ENCODE peak calls at places on chromosomes 7 and 10, in seven cellular contexts. H is GM06990, U is transverse colon, G is colonic mucosa, Y is upper lobe of left lung, X is HFF-Myc, Z is neural crest cell. N is an unnamed sample.

GRCh38 chr10:93859049-93859655 is 34.6 kb upstream of the SLC35G1 start:
- DNase-seq in H (no peak), U (no peak), G (no peak), Y (no peak), X (peak; percentile 14), Z (no peak), N (no peak)

GRCh38 chr7:73717991-73718405 is 1.5 kb downstream of the STX1A start:
- DNase-seq in H (no peak), U (peak; percentile 56), G (no peak), Y (no peak), X (peak; percentile 53), Z (no peak), N (no peak)

GRCh38 chr7:157193274-157193673 is 54.5 kb downstream of the UBE3C start:
- DNase-seq in H (no peak), U (no peak), G (no peak), Y (no peak), X (no peak), Z (no peak), N (no peak)

GRCh38 chr7:26034386-26034785 is 117.6 kb upstream of the NFE2L3 start:
- DNase-seq in H (no peak), U (no peak), G (no peak), Y (no peak), X (no peak), Z (no peak), N (no peak)

GRCh38 chr7:110943686-110944350 is 147.1 kb upstream of the LRRN3 start:
- DNase-seq in H (no peak), U (no peak), G (no peak), Y (no peak), X (peak; percentile 47), Z (no peak), N (peak; percentile 76)

GRCh38 chr10:14429043-14429713 is 98.5 kb upstream of the FRMD4A start:
- DNase-seq in H (no peak), U (no peak), G (no peak), Y (no peak), X (no peak), Z (no peak), N (no peak)

GRCh38 chr10:49138361-49138891 is 4.6 kb upstream of the FAM170B start:
- DNase-seq in H (no peak), U (no peak), G (no peak), Y (peak; percentile 13), X (no peak), Z (no peak), N (peak; percentile 61)

GRCh38 chr7:122148878-122149277 is 4.8 kb upstream of the AASS start:
- DNase-seq in H (no peak), U (no peak), G (no peak), Y (no peak), X (no peak), Z (no peak), N (no peak)

GRCh38 chr10:114022292-114022691 is 21.4 kb upstream of the ADRB1 start:
- DNase-seq in H (no peak), U (peak; percentile 11), G (no peak), Y (no peak), X (no peak), Z (no peak), N (no peak)

DNA sequence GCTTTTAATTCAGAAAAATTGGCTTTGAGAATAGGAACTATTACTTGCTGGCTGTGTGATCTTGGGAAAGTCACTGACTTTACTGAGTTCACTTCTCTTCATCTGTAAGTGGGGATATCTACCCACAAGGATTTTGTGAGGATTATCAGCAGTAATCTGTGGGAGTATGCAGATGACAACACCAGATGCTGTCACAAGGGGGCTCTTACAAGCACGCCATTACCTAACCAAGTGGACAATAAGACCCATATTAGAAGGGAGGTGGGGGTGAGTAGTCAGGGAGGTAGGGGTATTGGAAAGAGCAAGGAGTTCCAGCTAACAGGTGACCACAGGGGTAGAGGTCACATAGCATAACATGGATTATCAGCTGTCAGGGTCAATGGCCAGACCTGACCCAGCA is 569.4 kb downstream of the SUGCT start:
- DNase-seq in H (no peak), U (no peak), G (no peak), Y (no peak), X (no peak), Z (no peak), N (no peak)
- TF ChIP-seq CTCF in H (no peak), U (no peak), G (no peak), Y (no peak), X (peak; percentile 8), Z (no peak), N (no peak)

DNA sequence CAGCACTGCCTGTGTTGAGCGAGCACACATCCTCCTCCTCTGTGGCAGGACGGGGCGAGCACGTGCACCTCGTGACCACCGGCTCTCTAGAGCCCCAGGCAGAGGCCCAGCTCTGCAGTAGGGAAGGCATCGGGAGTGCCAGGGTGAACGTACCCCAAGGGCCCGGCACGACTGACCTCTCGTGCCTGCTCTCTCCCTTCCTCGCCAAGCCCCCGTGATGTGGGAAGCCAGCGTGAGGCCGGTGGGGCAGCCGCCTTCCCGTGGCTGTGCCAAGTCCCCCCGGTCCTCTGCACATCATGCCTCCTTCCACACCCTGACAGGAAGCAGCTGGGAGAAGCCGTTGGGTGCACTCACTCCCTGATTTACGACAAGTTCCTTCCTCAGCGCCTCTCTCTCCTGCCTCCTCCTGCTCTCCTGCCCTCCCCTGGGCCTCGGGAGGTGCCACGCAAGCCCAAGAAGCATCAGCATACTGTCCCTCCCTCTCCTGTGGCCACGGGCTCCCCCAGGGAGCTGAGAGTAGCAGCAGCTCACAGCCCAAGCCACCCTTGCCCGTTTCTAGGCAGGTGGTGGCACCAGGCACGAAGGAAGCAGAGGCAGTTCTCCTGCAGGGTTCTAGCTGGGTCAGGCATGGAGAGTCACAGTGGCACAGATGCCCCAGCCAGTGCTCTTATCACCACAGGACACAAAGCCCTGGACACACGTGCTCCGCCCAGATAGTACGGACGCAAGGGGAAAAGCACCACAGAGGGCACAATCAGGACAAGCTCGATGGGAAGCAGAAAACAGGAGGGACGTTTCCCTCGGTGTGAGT is 47.0 kb downstream of the AMZ1 start:
- DNase-seq in H (no peak), U (peak; percentile 41), G (no peak), Y (peak; percentile 76), X (no peak), Z (no peak), N (no peak)
- TF ChIP-seq CTCF in H (no peak), U (no peak), G (no peak), Y (no peak), X (no peak), Z (no peak), N (no peak)

DNA sequence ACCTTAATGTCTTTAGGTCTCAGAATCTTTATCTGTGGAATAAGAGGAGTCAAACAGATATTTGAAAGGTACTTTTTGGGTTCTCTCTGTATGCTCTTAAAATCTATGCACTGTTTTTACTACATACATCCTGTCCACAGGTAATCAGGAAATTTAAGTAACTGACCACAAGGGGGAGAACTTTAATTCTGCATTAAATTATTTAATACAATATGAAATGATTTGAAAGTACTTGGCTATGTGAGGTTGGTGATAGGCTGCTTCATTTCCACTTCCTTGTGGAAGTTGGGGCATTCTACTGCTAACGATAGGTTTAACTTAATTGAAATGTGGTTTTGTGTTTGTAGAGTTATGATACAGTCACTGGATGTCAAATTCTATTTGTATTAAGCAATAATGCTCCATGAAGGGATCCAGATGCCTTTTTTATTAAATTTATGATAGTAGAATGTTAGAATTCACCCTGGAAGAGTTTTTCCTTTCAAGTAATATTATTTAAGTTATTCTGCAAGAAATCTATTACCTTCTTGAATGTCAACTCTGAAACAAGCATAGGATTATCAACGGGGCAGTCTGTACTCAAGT is 6.0 kb downstream of the TEX47 start:
- DNase-seq in H (no peak), U (no peak), G (no peak), Y (no peak), X (no peak), Z (no peak), N (no peak)
- TF ChIP-seq CTCF in H (peak; percentile 37), U (peak; percentile 32), G (peak; percentile 39), Y (no peak), X (peak; percentile 15), Z (peak; percentile 77), N (peak; percentile 45)

GRCh38 chr10:18583575-18584270 is 67.7 kb downstream of the NSUN6 start:
- DNase-seq in H (no peak), U (no peak), G (no peak), Y (no peak), X (no peak), Z (no peak), N (no peak)
- TF ChIP-seq CTCF in H (peak; percentile 21), U (no peak), G (no peak), Y (no peak), X (peak; percentile 3), Z (peak; percentile 57), N (no peak)

GRCh38 chr7:2604608-2605174 is 27.1 kb upstream of the TTYH3 start:
- DNase-seq in H (no peak), U (no peak), G (no peak), Y (peak; percentile 74), X (no peak), Z (no peak), N (no peak)

GRCh38 chr7:2606539-2606936 is 25.2 kb upstream of the TTYH3 start:
- DNase-seq in H (no peak), U (no peak), G (no peak), Y (no peak), X (no peak), Z (no peak), N (no peak)

GRCh38 chr7:2607913-2608899 is 23.6 kb upstream of the TTYH3 start:
- DNase-seq in H (no peak), U (no peak), G (no peak), Y (no peak), X (no peak), Z (peak; percentile 41), N (no peak)

GRCh38 chr7:2607122-2607912 is 24.5 kb upstream of the TTYH3 start:
- DNase-seq in H (no peak), U (peak; percentile 67), G (peak; percentile 71), Y (no peak), X (no peak), Z (no peak), N (no peak)

DNA sequence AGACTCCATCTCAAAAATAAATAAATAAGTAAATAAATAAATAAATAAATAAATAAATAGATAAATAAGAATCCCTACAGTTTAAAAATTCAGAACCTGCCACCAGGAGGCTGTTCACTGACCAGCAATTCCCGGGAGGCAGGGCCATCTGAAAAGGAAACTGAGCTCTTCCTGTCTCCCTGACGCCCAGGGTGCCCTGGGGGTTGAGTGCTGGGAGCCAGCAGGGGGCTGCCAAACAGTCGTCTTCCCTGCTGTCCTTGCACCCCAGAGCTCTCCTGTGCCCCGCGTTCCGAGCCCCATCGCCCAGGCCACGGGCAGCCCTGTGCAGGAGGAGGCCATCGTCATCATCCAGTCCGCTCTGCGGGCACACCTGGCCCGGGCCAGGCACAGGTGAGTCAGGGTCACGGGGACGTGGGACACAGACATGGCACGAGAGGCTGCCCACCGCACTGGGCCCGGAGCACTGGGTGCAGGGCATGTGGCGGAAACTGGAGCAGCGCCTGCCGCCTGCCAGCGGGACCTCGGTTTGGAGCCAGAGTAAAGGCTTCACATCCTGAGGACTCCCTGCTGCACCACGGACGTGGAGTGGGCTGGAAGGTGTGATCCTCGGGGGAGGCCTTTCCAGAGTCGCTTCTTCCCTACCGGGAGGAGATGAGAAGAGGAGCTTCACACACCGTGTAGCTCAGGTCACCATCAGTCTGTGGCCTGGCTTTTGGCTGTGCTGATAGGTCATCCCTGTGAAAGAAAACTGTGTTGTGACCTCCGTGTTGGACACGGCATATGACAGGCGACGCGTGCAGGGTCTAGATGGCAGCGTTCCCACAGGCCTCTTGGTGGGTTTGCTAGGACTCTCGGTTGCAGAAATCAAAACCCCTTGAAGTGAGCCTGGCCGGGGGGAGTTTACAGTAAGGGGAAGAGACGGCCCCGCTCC is 25.9 kb upstream of the TTYH3 start:
- DNase-seq in H (no peak), U (no peak), G (no peak), Y (no peak), X (no peak), Z (no peak), N (no peak)
- TF ChIP-seq CTCF in H (no peak), U (no peak), G (no peak), Y (no peak), X (no peak), Z (no peak), N (no peak)

N was measured in AG09319.